ENCODE peak calls at places on chromosomes 5 and 9, in six cellular contexts. V is stimulated activated CD8-positive, alpha-beta memory T cell treated with anti-CD3 and anti-CD28 coated beads, Interleukin-4, amount 100 ng/mL, for 4 hours; M is KBM-7; B is PC-3; Q is right cardiac atrium; Y is mucosa of gallbladder. R is an unnamed sample.

GRCh38 chr9:18438300-18438925 is 35.5 kb upstream of the ADAMTSL1 start:
- DNase-seq in V (no peak), M (no peak), B (no peak), Q (peak), Y (no peak), R (no peak)

GRCh38 chr5:119666542-119666941 is 37.2 kb downstream of the FAM170A start:
- DNase-seq in V (no peak), M (no peak), B (no peak), Q (no peak), Y (no peak), R (no peak)

GRCh38 chr5:169637856-169638190 is 748 bp downstream of the DOCK2 start:
- DNase-seq in V (peak), M (peak), B (no peak), Q (peak), Y (no peak), R (no peak)

GRCh38 chr5:103260951-103261350 is 2.4 kb downstream of the MACIR start:
- DNase-seq in V (no peak), M (no peak), B (no peak), Q (no peak), Y (no peak), R (no peak)

GRCh38 chr9:71353723-71354122 is 232.3 kb upstream of the TRPM3 start:
- DNase-seq in V (no peak), M (no peak), B (no peak), Q (no peak), Y (no peak), R (no peak)

GRCh38 chr9:95264954-95265615 is 52.4 kb downstream of the FANCC start:
- DNase-seq in V (no peak), M (no peak), B (peak), Q (no peak), Y (no peak), R (no peak)

GRCh38 chr9:37859043-37859442 is 44.9 kb downstream of the SLC25A51 start:
- DNase-seq in V (no peak), M (peak), B (peak), Q (no peak), Y (no peak), R (no peak)

GRCh38 chr9:131179561-131180219 is 54.3 kb downstream of the NUP214 start:
- DNase-seq in V (no peak), M (peak), B (no peak), Q (no peak), Y (no peak), R (no peak)

GRCh38 chr5:64811050-64811640 is 42.4 kb downstream of the CWC27 start:
- DNase-seq in V (no peak), M (peak), B (peak), Q (no peak), Y (peak), R (peak)

GRCh38 chr5:77645158-77645994 is 6.9 kb upstream of the OTP start:
- DNase-seq in V (no peak), M (peak), B (no peak), Q (peak), Y (no peak), R (peak)

GRCh38 chr5:93163010-93163663 is 417.9 kb downstream of the NR2F1-AS1 start:
- DNase-seq in V (no peak), M (no peak), B (peak), Q (no peak), Y (no peak), R (no peak)

GRCh38 chr5:141692919-141693848 is 11.2 kb upstream of the ARAP3 start:
- DNase-seq in V (peak), M (no peak), B (no peak), Q (no peak), Y (peak), R (no peak)

GRCh38 chr9:127763918-127764384 is 14.5 kb downstream of the SH2D3C start:
- DNase-seq in V (no peak), M (peak), B (no peak), Q (peak), Y (no peak), R (no peak)

GRCh38 chr9:27151693-27152397 is 42.8 kb downstream of the TEK start:
- DNase-seq in V (no peak), M (no peak), B (peak), Q (no peak), Y (no peak), R (no peak)

GRCh38 chr5:73497537-73498056 is 645 bp upstream of the BTF3 start:
- DNase-seq in V (no peak), M (no peak), B (no peak), Q (no peak), Y (no peak), R (no peak)

GRCh38 chr5:148659641-148660345 is 5.5 kb upstream of the HTR4 start:
- DNase-seq in V (no peak), M (no peak), B (no peak), Q (no peak), Y (no peak), R (no peak)

GRCh38 chr5:66238435-66238834 is 94.3 kb downstream of the SREK1 start:
- DNase-seq in V (no peak), M (no peak), B (no peak), Q (no peak), Y (no peak), R (no peak)

GRCh38 chr9:76846307-76846706 is 59.6 kb downstream of the PRUNE2 start:
- DNase-seq in V (no peak), M (no peak), B (no peak), Q (no peak), Y (no peak), R (no peak)

GRCh38 chr9:129669141-129669718 is 3.8 kb downstream of the PRRX2 start:
- DNase-seq in V (no peak), M (no peak), B (peak), Q (no peak), Y (no peak), R (no peak)

GRCh38 chr5:139635606-139636206 is 12.4 kb upstream of the CXXC5 start:
- DNase-seq in V (no peak), M (peak), B (peak), Q (peak), Y (peak), R (peak)

GRCh38 chr5:6736524-6737042 is 23.4 kb downstream of the TENT4A start:
- DNase-seq in V (no peak), M (no peak), B (no peak), Q (no peak), Y (no peak), R (peak)

GRCh38 chr5:33311893-33312292 is 128.9 kb upstream of the TARS1 start:
- DNase-seq in V (no peak), M (no peak), B (peak), Q (no peak), Y (no peak), R (no peak)

GRCh38 chr5:158485604-158486081 is 614.1 kb downstream of the EBF1 start:
- DNase-seq in V (no peak), M (no peak), B (no peak), Q (peak), Y (no peak), R (peak)

GRCh38 chr9:91405343-91406077 is 18.1 kb downstream of the NFIL3 start:
- DNase-seq in V (no peak), M (no peak), B (no peak), Q (no peak), Y (no peak), R (no peak)

GRCh38 chr9:108333406-108334031 is 522.3 kb downstream of the ACTL7B start:
- DNase-seq in V (no peak), M (no peak), B (no peak), Q (no peak), Y (no peak), R (no peak)

GRCh38 chr5:51961154-51961562 is 577.9 kb downstream of the ISL1 start:
- DNase-seq in V (no peak), M (no peak), B (no peak), Q (no peak), Y (no peak), R (no peak)

GRCh38 chr9:89731262-89731980 is 126.6 kb downstream of the GADD45G start:
- DNase-seq in V (no peak), M (no peak), B (no peak), Q (no peak), Y (no peak), R (peak)

GRCh38 chr5:172564187-172564586 is 76.9 kb upstream of the NEURL1B start:
- DNase-seq in V (no peak), M (no peak), B (no peak), Q (peak), Y (peak), R (no peak)

GRCh38 chr9:86549434-86549833 is 195.2 kb upstream of the TUT7 start:
- DNase-seq in V (no peak), M (no peak), B (no peak), Q (no peak), Y (no peak), R (no peak)

GRCh38 chr5:158895573-158895972 is 204.1 kb downstream of the EBF1 start:
- DNase-seq in V (no peak), M (no peak), B (peak), Q (no peak), Y (no peak), R (no peak)

GRCh38 chr9:121598167-121599000 is 53.0 kb upstream of the DAB2IP start:
- DNase-seq in V (no peak), M (no peak), B (peak), Q (peak), Y (peak), R (peak)

GRCh38 chr5:178246736-178247135 is 14.1 kb upstream of the PHYKPL start:
- DNase-seq in V (no peak), M (no peak), B (no peak), Q (no peak), Y (no peak), R (no peak)

R was measured in D341Med.